ENCODE peak calls at places on chromosome 7, in five cellular contexts. One of them, this sample, is unnamed.

GRCh38 chr7:112866424-112866823 is 76.2 kb upstream of the TMEM168 start:
- DNase-seq in body of pancreas: no peak
- DNase-seq in M059J: peak; percentile 33
- DNase-seq in coronary artery: no peak
- DNase-seq in NCI-H510A: no peak
- DNase-seq in this sample: peak; percentile 47

GRCh38 chr7:21367081-21367480 is 60.8 kb upstream of the SP4 start:
- DNase-seq in body of pancreas: no peak
- DNase-seq in M059J: peak; percentile 10
- DNase-seq in coronary artery: no peak
- DNase-seq in NCI-H510A: peak; percentile 63
- DNase-seq in this sample: peak; percentile 27

GRCh38 chr7:144565586-144565985 is 162.1 kb upstream of the NOBOX start:
- DNase-seq in body of pancreas: no peak
- DNase-seq in M059J: no peak
- DNase-seq in coronary artery: no peak
- DNase-seq in NCI-H510A: no peak
- DNase-seq in this sample: no peak

GRCh38 chr7:6497994-6498393 is 50.2 kb upstream of the DAGLB start:
- DNase-seq in body of pancreas: no peak
- DNase-seq in M059J: no peak
- DNase-seq in coronary artery: no peak
- DNase-seq in NCI-H510A: no peak
- DNase-seq in this sample: no peak

GRCh38 chr7:30800785-30801252 is 29.6 kb downstream of the MINDY4 start:
- DNase-seq in body of pancreas: peak; percentile 72
- DNase-seq in M059J: peak; percentile 87
- DNase-seq in coronary artery: no peak
- DNase-seq in NCI-H510A: peak; percentile 19
- DNase-seq in this sample: peak; percentile 78

GRCh38 chr7:31104361-31105255 is 52.5 kb downstream of the ADCYAP1R1 start:
- DNase-seq in body of pancreas: no peak
- DNase-seq in M059J: no peak
- DNase-seq in coronary artery: peak; percentile 52
- DNase-seq in NCI-H510A: no peak
- DNase-seq in this sample: peak; percentile 11

GRCh38 chr7:22192778-22193177 is 164.2 kb downstream of the RAPGEF5 start:
- DNase-seq in body of pancreas: peak; percentile 35
- DNase-seq in M059J: no peak
- DNase-seq in coronary artery: no peak
- DNase-seq in NCI-H510A: peak; percentile 11
- DNase-seq in this sample: no peak

GRCh38 chr7:127752829-127753228 is 100.8 kb downstream of the SND1 start:
- DNase-seq in body of pancreas: no peak
- DNase-seq in M059J: no peak
- DNase-seq in coronary artery: no peak
- DNase-seq in NCI-H510A: no peak
- DNase-seq in this sample: no peak

GRCh38 chr7:22720791-22721786 is 5.9 kb upstream of the IL6 start:
- DNase-seq in body of pancreas: no peak
- DNase-seq in M059J: no peak
- DNase-seq in coronary artery: no peak
- DNase-seq in NCI-H510A: no peak
- DNase-seq in this sample: no peak

GRCh38 chr7:157809154-157809862 is 472.5 kb downstream of the DNAJB6 start:
- DNase-seq in body of pancreas: no peak
- DNase-seq in M059J: no peak
- DNase-seq in coronary artery: no peak
- DNase-seq in NCI-H510A: no peak
- DNase-seq in this sample: no peak

GRCh38 chr7:51133992-51134391 is 182.6 kb downstream of the COBL start:
- DNase-seq in body of pancreas: no peak
- DNase-seq in M059J: no peak
- DNase-seq in coronary artery: no peak
- DNase-seq in NCI-H510A: no peak
- DNase-seq in this sample: no peak

GRCh38 chr7:70384891-70385290 is 747.1 kb upstream of the GALNT17 start:
- DNase-seq in body of pancreas: no peak
- DNase-seq in M059J: peak; percentile 44
- DNase-seq in coronary artery: no peak
- DNase-seq in NCI-H510A: no peak
- DNase-seq in this sample: no peak

GRCh38 chr7:31253486-31253885 is 87.0 kb downstream of the NEUROD6 start:
- DNase-seq in body of pancreas: no peak
- DNase-seq in M059J: no peak
- DNase-seq in coronary artery: no peak
- DNase-seq in NCI-H510A: no peak
- DNase-seq in this sample: no peak

GRCh38 chr7:82778021-82778420 is 334.4 kb upstream of the CACNA2D1 start:
- DNase-seq in body of pancreas: no peak
- DNase-seq in M059J: peak; percentile 46
- DNase-seq in coronary artery: no peak
- DNase-seq in NCI-H510A: no peak
- DNase-seq in this sample: no peak

GRCh38 chr7:101846006-101846405 is 28.6 kb downstream of the CUX1 start:
- DNase-seq in body of pancreas: no peak
- DNase-seq in M059J: no peak
- DNase-seq in coronary artery: no peak
- DNase-seq in NCI-H510A: no peak
- DNase-seq in this sample: no peak

GRCh38 chr7:1725199-1725701 is 55.2 kb downstream of the ELFN1 start:
- DNase-seq in body of pancreas: peak; percentile 58
- DNase-seq in M059J: no peak
- DNase-seq in coronary artery: no peak
- DNase-seq in NCI-H510A: peak; percentile 99
- DNase-seq in this sample: peak; percentile 24

GRCh38 chr7:37031571-37032257 is 307.4 kb upstream of the AOAH start:
- DNase-seq in body of pancreas: peak; percentile 93
- DNase-seq in M059J: peak; percentile 100
- DNase-seq in coronary artery: peak; percentile 88
- DNase-seq in NCI-H510A: peak; percentile 48
- DNase-seq in this sample: peak; percentile 84

GRCh38 chr7:3165681-3166580 is 122.3 kb upstream of the CARD11 start:
- DNase-seq in body of pancreas: peak; percentile 84
- DNase-seq in M059J: no peak
- DNase-seq in coronary artery: no peak
- DNase-seq in NCI-H510A: no peak
- DNase-seq in this sample: no peak

GRCh38 chr7:157291404-157292080 is 45.3 kb upstream of the DNAJB6 start:
- DNase-seq in body of pancreas: no peak
- DNase-seq in M059J: no peak
- DNase-seq in coronary artery: no peak
- DNase-seq in NCI-H510A: no peak
- DNase-seq in this sample: no peak

GRCh38 chr7:158976849-158977593 is 120.7 kb downstream of the DYNC2I1 start:
- DNase-seq in body of pancreas: peak; percentile 86
- DNase-seq in M059J: peak; percentile 75
- DNase-seq in coronary artery: peak; percentile 81
- DNase-seq in NCI-H510A: no peak
- DNase-seq in this sample: peak; percentile 90

GRCh38 chr7:148540041-148540738 is 50.4 kb upstream of the C7orf33 start:
- DNase-seq in body of pancreas: peak; percentile 45
- DNase-seq in M059J: peak; percentile 77
- DNase-seq in coronary artery: peak; percentile 86
- DNase-seq in NCI-H510A: no peak
- DNase-seq in this sample: no peak

GRCh38 chr7:1114505-1114904 is 26.6 kb downstream of the GPER1 start:
- DNase-seq in body of pancreas: no peak
- DNase-seq in M059J: no peak
- DNase-seq in coronary artery: no peak
- DNase-seq in NCI-H510A: no peak
- DNase-seq in this sample: no peak

GRCh38 chr7:5337047-5337446 is 54.3 kb downstream of the SLC29A4 start:
- DNase-seq in body of pancreas: no peak
- DNase-seq in M059J: no peak
- DNase-seq in coronary artery: no peak
- DNase-seq in NCI-H510A: no peak
- DNase-seq in this sample: no peak

GRCh38 chr7:55526770-55527169 is 45.5 kb downstream of the VOPP1 start:
- DNase-seq in body of pancreas: no peak
- DNase-seq in M059J: no peak
- DNase-seq in coronary artery: no peak
- DNase-seq in NCI-H510A: no peak
- DNase-seq in this sample: no peak

GRCh38 chr7:84092207-84092606 is 102.4 kb downstream of the SEMA3A start:
- DNase-seq in body of pancreas: no peak
- DNase-seq in M059J: no peak
- DNase-seq in coronary artery: no peak
- DNase-seq in NCI-H510A: no peak
- DNase-seq in this sample: no peak

GRCh38 chr7:149237502-149237901 is 1.9 kb upstream of the ZNF212 start:
- DNase-seq in body of pancreas: no peak
- DNase-seq in M059J: no peak
- DNase-seq in coronary artery: no peak
- DNase-seq in NCI-H510A: no peak
- DNase-seq in this sample: no peak

GRCh38 chr7:92904292-92905131 is 68.1 kb upstream of the CDK6 start:
- DNase-seq in body of pancreas: no peak
- DNase-seq in M059J: peak; percentile 99
- DNase-seq in coronary artery: no peak
- DNase-seq in NCI-H510A: no peak
- DNase-seq in this sample: peak; percentile 24

GRCh38 chr7:27191716-27192545 is 6.9 kb upstream of the HOXA11 start:
- DNase-seq in body of pancreas: no peak
- DNase-seq in M059J: no peak
- DNase-seq in coronary artery: peak; percentile 70
- DNase-seq in NCI-H510A: no peak
- DNase-seq in this sample: no peak

GRCh38 chr7:126440542-126440941 is 812.2 kb downstream of the GRM8 start:
- DNase-seq in body of pancreas: no peak
- DNase-seq in M059J: no peak
- DNase-seq in coronary artery: no peak
- DNase-seq in NCI-H510A: no peak
- DNase-seq in this sample: no peak

GRCh38 chr7:45662540-45663166 is 88.5 kb downstream of the ADCY1 start:
- DNase-seq in body of pancreas: no peak
- DNase-seq in M059J: no peak
- DNase-seq in coronary artery: no peak
- DNase-seq in NCI-H510A: no peak
- DNase-seq in this sample: no peak

GRCh38 chr7:40148671-40149070 is 13.9 kb downstream of the SUGCT start:
- DNase-seq in body of pancreas: no peak
- DNase-seq in M059J: no peak
- DNase-seq in coronary artery: no peak
- DNase-seq in NCI-H510A: no peak
- DNase-seq in this sample: no peak